ENCODE peak calls at places on chromosomes 7 and 10, in six cellular contexts. Y is endothelial cell; C is activated CD4-positive, alpha-beta T cell treated with anti-CD3 and anti-CD28 coated beads for 24 hours; I is epithelial cell of esophagus; H is adrenal gland; B is mesendoderm. A is an unnamed sample.

GRCh38 chr10:116254422-116255152 is 18.4 kb downstream of the GFRA1 start:
- DNase-seq in Y (no peak), C (no peak), I (no peak), H (no peak), B (no peak), A (no peak)

GRCh38 chr7:88115258-88116195 is 104.3 kb downstream of the SRI start:
- DNase-seq in Y (no peak), C (no peak), I (no peak), H (no peak), B (no peak), A (no peak)

GRCh38 chr7:116122972-116123595 is 87.3 kb upstream of the TES start:
- DNase-seq in Y (peak), C (no peak), I (peak), H (no peak), B (peak), A (peak)

GRCh38 chr10:71447676-71448075 is 51.0 kb downstream of the CDH23 start:
- DNase-seq in Y (no peak), C (no peak), I (peak), H (no peak), B (no peak), A (no peak)

GRCh38 chr10:67256984-67257383 is 331.1 kb downstream of the LRRTM3 start:
- DNase-seq in Y (no peak), C (no peak), I (no peak), H (no peak), B (peak), A (no peak)

GRCh38 chr7:117116221-117116620 is 162.9 kb downstream of the ST7 start:
- DNase-seq in Y (no peak), C (no peak), I (no peak), H (no peak), B (no peak), A (no peak)

GRCh38 chr10:78386495-78386894 is 352.8 kb downstream of the RPS24 start:
- DNase-seq in Y (no peak), C (no peak), I (no peak), H (no peak), B (no peak), A (no peak)

GRCh38 chr7:150973571-150974451 is 4.3 kb downstream of the KCNH2 start:
- DNase-seq in Y (no peak), C (no peak), I (peak), H (no peak), B (no peak), A (no peak)

GRCh38 chr7:50832744-50833143 is 50.0 kb upstream of the GRB10 start:
- DNase-seq in Y (no peak), C (no peak), I (peak), H (no peak), B (no peak), A (no peak)

GRCh38 chr7:99525713-99526440 is 21.4 kb downstream of the ZKSCAN5 start:
- DNase-seq in Y (peak), C (no peak), I (peak), H (no peak), B (peak), A (no peak)

GRCh38 chr10:13839430-13839986 is 252.7 kb downstream of the PRPF18 start:
- DNase-seq in Y (no peak), C (no peak), I (peak), H (no peak), B (peak), A (no peak)

GRCh38 chr7:101736077-101736476 is 81.3 kb upstream of the CUX1 start:
- DNase-seq in Y (no peak), C (no peak), I (no peak), H (no peak), B (no peak), A (no peak)

GRCh38 chr10:123999261-123999660 is 94.1 kb downstream of the CHST15 start:
- DNase-seq in Y (no peak), C (no peak), I (no peak), H (no peak), B (peak), A (no peak)

GRCh38 chr7:11615163-11615562 is 216.8 kb downstream of the THSD7A start:
- DNase-seq in Y (no peak), C (no peak), I (no peak), H (no peak), B (no peak), A (peak)

GRCh38 chr10:102420443-102420809 is 210 bp upstream of the FBXL15 start:
- DNase-seq in Y (no peak), C (peak), I (peak), H (no peak), B (peak), A (no peak)

GRCh38 chr10:61907011-61907410 is 5.5 kb downstream of the ARID5B start:
- DNase-seq in Y (no peak), C (no peak), I (no peak), H (no peak), B (no peak), A (no peak)

GRCh38 chr7:112699725-112700513 is 90.3 kb downstream of the TMEM168 start:
- DNase-seq in Y (no peak), C (no peak), I (no peak), H (no peak), B (no peak), A (no peak)

GRCh38 chr7:132742152-132742551 is 165.9 kb upstream of the PLXNA4 start:
- DNase-seq in Y (no peak), C (no peak), I (peak), H (peak), B (no peak), A (no peak)

GRCh38 chr7:107815254-107815882 is 12.3 kb upstream of the SLC26A3 start:
- DNase-seq in Y (no peak), C (no peak), I (peak), H (no peak), B (no peak), A (no peak)

GRCh38 chr10:3468919-3469638 is 296.5 kb upstream of the PITRM1 start:
- DNase-seq in Y (no peak), C (no peak), I (peak), H (peak), B (peak), A (peak)

GRCh38 chr7:116173051-116174028 is 37.0 kb upstream of the TES start:
- DNase-seq in Y (peak), C (no peak), I (peak), H (no peak), B (peak), A (peak)

GRCh38 chr10:119429771-119430170 is 112.7 kb downstream of the RGS10 start:
- DNase-seq in Y (no peak), C (no peak), I (no peak), H (no peak), B (no peak), A (no peak)

GRCh38 chr10:36766921-36767320 is 358.5 kb upstream of the ANKRD30A start:
- DNase-seq in Y (no peak), C (no peak), I (no peak), H (no peak), B (no peak), A (peak)

GRCh38 chr7:40873248-40873647 is 738.4 kb downstream of the SUGCT start:
- DNase-seq in Y (no peak), C (no peak), I (no peak), H (no peak), B (no peak), A (no peak)

GRCh38 chr7:159092701-159093121 is 52.0 kb downstream of the VIPR2 start:
- DNase-seq in Y (no peak), C (no peak), I (no peak), H (peak), B (no peak), A (no peak)

GRCh38 chr10:43197834-43198681 is 59.8 kb downstream of the CSGALNACT2 start:
- DNase-seq in Y (peak), C (no peak), I (peak), H (peak), B (peak), A (no peak)

GRCh38 chr7:137592232-137592896 is 248.8 kb upstream of the PTN start:
- DNase-seq in Y (peak), C (no peak), I (peak), H (peak), B (peak), A (peak)

GRCh38 chr10:113059001-113059780 is 109.1 kb downstream of the TCF7L2 start:
- DNase-seq in Y (no peak), C (no peak), I (no peak), H (no peak), B (peak), A (peak)

GRCh38 chr7:55280031-55280454 is 85.1 kb upstream of the LANCL2 start:
- DNase-seq in Y (peak), C (peak), I (peak), H (peak), B (peak), A (peak)